ENCODE peak calls at places on chromosomes 5 and 9, in four cellular contexts. A is HepG2, D is HCT116, J is K562. S is an unnamed sample.

GRCh38 chr5:81212211-81212687 is 20.9 kb upstream of the CKMT2 start:
- DNase-seq in A (no peak), D (no peak), J (no peak), S (no peak)

GRCh38 chr5:134133213-134133994 is 18.9 kb downstream of the TCF7 start:
- DNase-seq in A (no peak), D (no peak), J (no peak), S (no peak)

GRCh38 chr9:81424431-81424830 is 264.9 kb downstream of the TLE1 start:
- DNase-seq in A (no peak), D (no peak), J (no peak), S (no peak)

GRCh38 chr9:111094433-111095421 is 56.5 kb upstream of the LPAR1 start:
- DNase-seq in A (no peak), D (no peak), J (no peak), S (no peak)

GRCh38 chr9:109745335-109746283 is 34.4 kb upstream of the PALM2AKAP2 start:
- DNase-seq in A (no peak), D (no peak), J (no peak), S (no peak)

GRCh38 chr5:3287516-3287915 is 308.1 kb upstream of the IRX1 start:
- DNase-seq in A (no peak), D (no peak), J (no peak), S (no peak)

GRCh38 chr9:110255417-110256141 is 728 bp downstream of the TXN start:
- DNase-seq in A (peak), D (no peak), J (peak), S (no peak)

GRCh38 chr5:40291338-40291737 is 388.4 kb upstream of the PTGER4 start:
- DNase-seq in A (no peak), D (no peak), J (no peak), S (no peak)

GRCh38 chr5:6202615-6203365 is 175.6 kb downstream of the MED10 start:
- DNase-seq in A (peak), D (no peak), J (peak), S (no peak)

GRCh38 chr9:28774433-28775029 is 1201.2 kb upstream of the C9orf72 start:
- DNase-seq in A (peak), D (peak), J (no peak), S (no peak)

GRCh38 chr5:175824621-175825020 is 46.8 kb upstream of the CPLX2 start:
- DNase-seq in A (no peak), D (no peak), J (no peak), S (no peak)

GRCh38 chr5:68406344-68406743 is 190.8 kb downstream of the PIK3R1 start:
- DNase-seq in A (no peak), D (no peak), J (peak), S (no peak)

GRCh38 chr5:103561670-103562069 is 919 bp downstream of the NUDT12 start:
- DNase-seq in A (no peak), D (no peak), J (peak), S (no peak)

GRCh38 chr5:172186114-172186695 is 1.8 kb downstream of the STK10 start:
- DNase-seq in A (no peak), D (no peak), J (no peak), S (no peak)

GRCh38 chr9:72476617-72477375 is 44.6 kb upstream of the TMC1 start:
- DNase-seq in A (peak), D (peak), J (peak), S (peak)

GRCh38 chr5:143554194-143554717 is 150.8 kb upstream of the NR3C1 start:
- DNase-seq in A (no peak), D (no peak), J (no peak), S (no peak)

GRCh38 chr5:163880307-163880706 is 374.9 kb downstream of the MAT2B start:
- DNase-seq in A (no peak), D (no peak), J (no peak), S (no peak)

GRCh38 chr5:134129411-134130238 is 15.1 kb downstream of the TCF7 start:
- DNase-seq in A (no peak), D (no peak), J (no peak), S (no peak)

GRCh38 chr9:91208837-91209236 is 152.9 kb downstream of the AUH start:
- DNase-seq in A (no peak), D (no peak), J (no peak), S (no peak)

GRCh38 chr9:13607746-13608445 is 328.4 kb upstream of the MPDZ start:
- DNase-seq in A (no peak), D (no peak), J (no peak), S (no peak)

GRCh38 chr9:78826521-78826920 is 529.6 kb downstream of the PSAT1 start:
- DNase-seq in A (no peak), D (no peak), J (no peak), S (no peak)

GRCh38 chr9:6413365-6414263 is 615 bp downstream of the UHRF2 start:
- DNase-seq in A (no peak), D (no peak), J (peak), S (no peak)

GRCh38 chr5:163395794-163396193 is 41.6 kb upstream of the CCNG1 start:
- DNase-seq in A (no peak), D (no peak), J (no peak), S (no peak)

GRCh38 chr9:129866373-129867137 is 31.3 kb downstream of the USP20 start:
- DNase-seq in A (no peak), D (no peak), J (no peak), S (no peak)

GRCh38 chr5:120236360-120236759 is 227.7 kb upstream of the PRR16 start:
- DNase-seq in A (no peak), D (no peak), J (no peak), S (no peak)

DNA sequence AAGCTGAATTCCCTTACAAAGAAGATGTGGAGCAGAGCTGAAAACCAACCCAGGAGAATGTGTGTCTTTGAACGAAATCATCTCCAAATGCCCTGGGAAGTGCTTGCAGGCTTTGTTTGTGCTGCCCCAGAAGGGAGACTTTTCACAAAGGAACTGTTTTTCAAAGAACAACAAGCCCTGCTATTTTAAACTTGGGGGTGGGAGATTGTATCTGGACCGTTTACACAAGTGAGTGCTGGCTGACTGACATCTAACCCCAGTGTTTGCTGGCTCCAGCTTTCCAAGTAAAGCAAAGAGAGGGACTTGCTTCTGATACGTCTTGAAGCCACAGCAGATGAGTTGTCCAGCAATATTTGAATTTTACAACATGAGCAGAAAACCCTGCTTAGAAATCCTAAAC is 1.6 kb downstream of the ADAMTS12 start:
- DNase-seq in A (peak), D (no peak), J (no peak), S (no peak)
- TF ChIP-seq TCF7L2 in A (no peak), D (no peak), J (no peak), S (no peak)

GRCh38 chr9:134635431-134636141 is 6.0 kb upstream of the COL5A1 start:
- DNase-seq in A (no peak), D (no peak), J (no peak), S (no peak)
- TF ChIP-seq TCF7L2 in A (no peak), D (no peak), J (no peak), S (no peak)

GRCh38 chr9:112754578-112754977 is 4.0 kb downstream of the SNX30 start:
- DNase-seq in A (no peak), D (peak), J (no peak), S (no peak)

GRCh38 chr9:112753725-112754124 is 3.2 kb downstream of the SNX30 start:
- DNase-seq in A (no peak), D (peak), J (no peak), S (no peak)

GRCh38 chr9:112757300-112757883 is 6.8 kb downstream of the SNX30 start:
- DNase-seq in A (no peak), D (no peak), J (no peak), S (no peak)

GRCh38 chr9:112755675-112756074 is 5.1 kb downstream of the SNX30 start:
- DNase-seq in A (no peak), D (no peak), J (no peak), S (no peak)

GRCh38 chr9:112755059-112755458 is 4.5 kb downstream of the SNX30 start:
- DNase-seq in A (no peak), D (no peak), J (no peak), S (no peak)
- TF ChIP-seq TCF7L2 in A (no peak), D (no peak), J (no peak), S (no peak)

GRCh38 chr9:98751210-98751609 is 42.5 kb upstream of the GABBR2 start:
- DNase-seq in A (no peak), D (no peak), J (no peak), S (no peak)

GRCh38 chr9:98760231-98760630 is 36.1 kb downstream of the ANKS6 start:
- DNase-seq in A (no peak), D (no peak), J (no peak), S (no peak)

GRCh38 chr9:98750396-98751060 is 41.8 kb upstream of the GABBR2 start:
- DNase-seq in A (no peak), D (no peak), J (no peak), S (no peak)

GRCh38 chr9:98755006-98755618 is 41.2 kb downstream of the ANKS6 start:
- DNase-seq in A (no peak), D (no peak), J (no peak), S (no peak)
- TF ChIP-seq TCF7L2 in A (no peak), D (no peak), J (no peak), S (no peak)

GRCh38 chr5:33901176-33901575 is 9.4 kb upstream of the ADAMTS12 start:
- DNase-seq in A (no peak), D (no peak), J (no peak), S (no peak)
- TF ChIP-seq TCF7L2 in A (no peak), D (no peak), J (no peak), S (no peak)